ENCODE peak calls at places on chromosome 6, in four cellular contexts. K is H9, E is mesendoderm, G is H1. D is an unnamed sample. For H3K79me2, the result is how much of the 10 kb centered on the place peaks cover.

GRCh38 chr6:169848946-169849345 is 97.5 kb downstream of the ERMARD start:
- DNase-seq in K (no peak), E (no peak), G (no peak), D (no peak)

GRCh38 chr6:29797120-29797519 is 30.5 kb upstream of the HLA-G start:
- DNase-seq in K (no peak), E (no peak), G (no peak), D (peak)

GRCh38 chr6:26240981-26241770 is 123.8 kb upstream of the BTN3A2 start:
- DNase-seq in K (no peak), E (peak), G (no peak), D (no peak)

GRCh38 chr6:53335224-53335994 is 13.3 kb downstream of the ELOVL5 start:
- DNase-seq in K (no peak), E (peak), G (no peak), D (peak)

GRCh38 chr6:106886922-106887797 is 87.4 kb downstream of the CD24 start:
- DNase-seq in K (no peak), E (peak), G (no peak), D (no peak)

GRCh38 chr6:117352466-117353081 is 73.2 kb downstream of the ROS1 start:
- DNase-seq in K (no peak), E (peak), G (no peak), D (peak)

GRCh38 chr6:111478064-111478476 is 4.9 kb downstream of the REV3L start:
- DNase-seq in K (no peak), E (peak), G (no peak), D (peak)

GRCh38 chr6:45513843-45514242 is 136.1 kb upstream of the SUPT3H start:
- DNase-seq in K (no peak), E (no peak), G (no peak), D (no peak)

GRCh38 chr6:91149914-91150674 is 563.2 kb upstream of the MAP3K7 start:
- DNase-seq in K (no peak), E (no peak), G (no peak), D (no peak)

GRCh38 chr6:116922853-116923548 is 46.0 kb downstream of the RFX6 start:
- DNase-seq in K (no peak), E (no peak), G (no peak), D (no peak)

GRCh38 chr6:142542704-142543233 is 241.0 kb downstream of the ADGRG6 start:
- DNase-seq in K (no peak), E (peak), G (no peak), D (peak)

GRCh38 chr6:145733770-145734169 is 1.6 kb downstream of the EPM2A start:
- DNase-seq in K (no peak), E (no peak), G (no peak), D (no peak)

GRCh38 chr6:11323666-11324452 is 91.4 kb upstream of the NEDD9 start:
- DNase-seq in K (no peak), E (no peak), G (no peak), D (peak)
- H3K79me2 ChIP-seq in K (under half), E (under half), G (under half), D (under half)

DNA sequence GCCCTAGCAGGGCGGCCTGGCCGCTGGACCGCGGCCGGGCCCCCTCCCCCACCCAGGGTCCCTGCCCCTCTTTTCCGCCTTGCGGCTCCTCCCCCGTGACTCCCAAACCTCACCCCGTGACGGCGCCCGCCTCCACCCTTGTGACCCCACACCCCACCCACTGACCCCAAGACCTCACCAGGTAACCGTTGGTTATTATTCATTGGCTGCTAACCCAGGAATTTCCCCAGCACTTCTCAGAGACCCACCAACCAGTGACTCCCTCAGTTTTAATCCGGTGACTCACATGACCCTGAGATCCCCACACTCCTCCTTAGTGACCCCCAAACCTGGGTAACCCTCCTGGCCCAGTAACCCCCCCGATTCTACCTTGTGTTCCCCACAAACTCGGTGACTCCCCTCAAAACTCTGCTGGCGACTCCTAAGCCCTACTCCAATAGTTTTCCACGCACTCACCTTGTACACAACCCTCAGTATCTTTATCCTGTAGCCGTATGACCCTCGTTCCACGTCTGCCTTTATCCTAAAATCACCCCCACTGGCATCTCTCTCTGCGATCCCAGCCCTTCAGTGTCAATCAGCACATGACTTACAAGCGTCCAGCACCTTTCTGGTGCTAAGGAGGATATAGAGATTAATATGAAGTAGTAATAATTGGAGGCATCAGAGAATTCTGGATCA is 551 bp downstream of the ZNF76 start:
- DNase-seq in K (peak), E (peak), G (peak), D (peak)
- H4K8ac ChIP-seq in K (no peak), E (peak), G (peak), D (peak)

GRCh38 chr6:157562997-157563396 is 182.0 kb downstream of the ZDHHC14 start:
- DNase-seq in K (no peak), E (no peak), G (peak), D (no peak)
- H2AK5ac ChIP-seq in K (no peak), E (no peak), G (no peak), D (no peak)

GRCh38 chr6:17653198-17653881 is 53.2 kb downstream of the FAM8A1 start:
- DNase-seq in K (no peak), E (no peak), G (no peak), D (no peak)

GRCh38 chr6:17650910-17651309 is 50.8 kb downstream of the FAM8A1 start:
- DNase-seq in K (no peak), E (no peak), G (no peak), D (no peak)

GRCh38 chr6:17648745-17649144 is 48.6 kb downstream of the FAM8A1 start:
- DNase-seq in K (no peak), E (no peak), G (no peak), D (no peak)
- H3K79me2 ChIP-seq in K (under half), E (under half), G (under half), D (under half)

DNA sequence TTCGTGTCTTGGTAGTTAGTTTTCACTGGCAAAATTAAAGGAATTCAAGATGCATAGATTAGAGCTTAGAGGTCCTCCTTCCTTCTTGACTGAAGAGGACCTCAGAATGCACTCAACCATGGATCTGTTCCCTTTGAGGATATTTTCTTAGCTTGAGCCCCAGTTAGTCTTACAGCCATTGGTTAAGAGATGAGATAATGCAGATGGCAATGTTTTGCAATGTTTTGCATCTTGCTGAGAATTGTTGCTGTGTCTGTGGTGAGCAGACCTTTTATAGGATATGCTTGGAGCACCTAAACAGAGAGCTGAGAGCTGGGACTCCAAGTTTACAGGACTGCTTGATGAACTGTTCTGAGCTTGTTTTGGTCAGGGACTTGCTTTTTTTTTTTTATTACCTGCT is 107.5 kb downstream of the TMEM170B start:
- DNase-seq in K (no peak), E (no peak), G (no peak), D (no peak)
- H4K8ac ChIP-seq in K (no peak), E (no peak), G (no peak), D (no peak)

DNA sequence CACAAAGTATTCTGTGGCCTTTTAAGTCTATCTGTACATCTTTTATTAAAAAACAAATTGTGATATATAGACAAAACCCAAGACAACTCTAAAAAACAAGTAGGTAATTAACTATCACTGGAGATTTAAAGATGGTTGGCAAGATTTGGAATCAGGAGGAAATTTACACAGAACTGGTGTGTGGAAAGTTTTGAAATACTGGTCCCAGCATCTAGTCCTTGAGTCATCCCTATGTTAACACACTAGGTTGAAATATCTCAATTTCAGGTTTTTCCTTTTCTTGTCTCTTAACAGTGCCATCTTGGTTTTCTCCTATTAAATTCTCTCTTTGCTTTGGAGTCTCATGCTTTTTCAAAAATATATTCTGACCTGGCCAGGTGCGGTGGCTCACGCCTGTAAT is 27.5 kb downstream of the SASH1 start:
- DNase-seq in K (no peak), E (no peak), G (no peak), D (no peak)
- H2AK5ac ChIP-seq in K (no peak), E (no peak), G (no peak), D (no peak)

GRCh38 chr6:21601932-21602390 is 8.4 kb downstream of the SOX4 start:
- DNase-seq in K (peak), E (no peak), G (peak), D (no peak)
- H3K79me2 ChIP-seq in K (under half), E (under half), G (under half), D (under half)

DNA sequence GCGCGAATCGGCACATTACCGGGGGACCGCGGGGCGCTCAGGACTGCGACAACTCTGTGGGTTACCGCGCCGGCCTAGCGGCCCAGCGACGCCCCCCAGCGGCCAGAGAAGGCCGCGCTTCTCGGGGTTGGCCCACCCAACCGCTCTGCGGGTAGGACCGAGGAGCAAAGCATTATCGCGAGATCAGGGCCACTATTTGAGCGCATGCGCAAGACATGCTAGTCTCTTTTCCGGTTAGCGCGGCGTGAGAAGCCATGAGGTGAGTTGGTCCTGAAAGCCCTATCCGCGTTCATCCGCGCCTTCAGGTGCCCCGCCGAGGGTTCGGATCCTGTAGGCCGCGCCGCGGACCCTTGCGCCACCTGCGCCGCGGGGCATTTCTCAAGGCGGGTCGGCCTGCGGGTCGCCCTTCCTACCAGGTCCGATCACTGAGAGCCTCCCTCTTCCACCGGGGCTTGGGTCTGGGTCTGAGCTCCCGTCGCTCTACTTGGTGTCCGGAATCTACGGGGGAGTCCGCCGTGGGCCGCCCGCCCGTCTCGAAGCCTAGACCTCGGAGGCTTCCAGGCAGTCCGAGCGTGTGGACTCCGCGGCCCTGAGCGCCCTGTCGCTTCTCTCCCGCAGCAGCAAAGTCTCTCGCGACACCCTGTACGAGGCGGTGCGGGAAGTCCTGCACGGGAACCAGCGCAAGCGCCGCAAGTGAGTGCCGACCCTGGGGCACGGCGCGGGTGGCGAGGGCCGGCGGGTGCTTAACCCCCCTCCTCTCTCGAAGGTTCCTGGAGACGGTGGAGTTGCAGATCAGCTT is at the start of gene RPL10A:
- DNase-seq in K (peak), E (peak), G (peak), D (peak)
- H4K8ac ChIP-seq in K (no peak), E (no peak), G (peak), D (peak)

DNA sequence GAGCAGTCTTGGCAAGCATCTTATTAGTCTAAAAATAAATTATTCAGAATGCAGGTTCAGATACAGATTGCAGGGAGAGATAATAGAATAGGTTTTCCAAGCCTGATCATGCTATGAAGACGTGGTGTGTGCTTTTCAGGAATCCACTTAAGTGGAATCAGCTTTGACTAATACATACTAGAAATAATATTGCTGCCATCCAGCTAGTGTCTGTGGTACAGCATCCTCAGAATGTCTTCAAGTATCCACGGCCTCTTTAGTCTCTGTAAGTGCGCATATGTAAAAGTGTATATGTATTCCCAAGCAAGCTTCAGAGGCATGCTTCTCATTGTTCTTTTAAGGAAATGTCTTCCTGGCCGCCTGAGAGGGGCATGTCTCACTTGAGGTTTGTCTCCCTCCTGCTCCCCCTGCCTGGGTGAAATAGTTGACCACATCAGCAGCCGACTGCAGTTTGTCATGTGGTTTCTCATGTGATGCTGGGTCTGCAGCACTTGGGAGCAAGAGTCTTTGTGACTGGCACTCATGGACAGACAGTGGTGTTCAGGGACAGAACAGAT is 150.9 kb downstream of the PRL start:
- DNase-seq in K (peak), E (peak), G (no peak), D (peak)
- H2AK5ac ChIP-seq in K (no peak), E (no peak), G (no peak), D (no peak)

D was measured in trophoblast cell.